ENCODE peak calls at places on chromosomes 5 and 9, in ten cellular contexts. L is PC-3, V is BE2C, B is tibial artery, O is iris pigment epithelial cell, A is nucleus accumbens, T is NCI-H774, N is T1000, J is fibroblast of pulmonary artery, W is cardiac fibroblast. S is an unnamed sample.

GRCh38 chr9:18237776-18238175 is 236.2 kb upstream of the ADAMTSL1 start:
- DNase-seq in N (no peak), L (no peak), J (no peak), B (no peak), W (no peak), V (no peak), A (no peak), O (no peak), T (no peak), S (no peak)

GRCh38 chr5:132457371-132458225 is 33.0 kb downstream of the IRF1 start:
- DNase-seq in N (no peak), T (no peak), B (peak; percentile 60), O (peak; percentile 88), V (no peak), A (no peak), W (peak; percentile 70), J (peak; percentile 71), L (no peak), S (peak; percentile 78)

GRCh38 chr9:129584136-129584535 is 36.8 kb downstream of the C9orf50 start:
- DNase-seq in B (peak; percentile 77), A (no peak), N (no peak), O (peak; percentile 84), V (peak; percentile 77), J (peak; percentile 92), T (peak; percentile 46), W (peak; percentile 91), L (peak; percentile 72), S (peak; percentile 87)

GRCh38 chr5:139271201-139272027 is 22.1 kb upstream of the MATR3 start:
- DNase-seq in N (no peak), V (no peak), L (peak; percentile 72), A (no peak), O (peak; percentile 90), T (peak; percentile 85), W (peak; percentile 93), J (peak; percentile 93), B (no peak), S (peak; percentile 82)

GRCh38 chr9:83322438-83322837 is 215.8 kb downstream of the FRMD3 start:
- DNase-seq in J (no peak), O (no peak), B (no peak), V (no peak), T (no peak), L (no peak), A (no peak), W (no peak), N (no peak), S (no peak)

GRCh38 chr5:124452389-124452788 is 294.1 kb downstream of the ZNF608 start:
- DNase-seq in O (no peak), V (no peak), J (no peak), W (no peak), A (no peak), L (no peak), T (no peak), N (no peak), B (no peak), S (no peak)

GRCh38 chr5:118293378-118293777 is 695.0 kb downstream of the DTWD2 start:
- DNase-seq in N (no peak), L (no peak), V (no peak), B (no peak), A (no peak), W (no peak), O (no peak), J (no peak), T (no peak), S (no peak)

GRCh38 chr5:1277781-1278180 is 17.1 kb downstream of the TERT start:
- DNase-seq in W (no peak), A (no peak), N (no peak), J (no peak), T (no peak), V (no peak), L (no peak), O (no peak), B (no peak), S (no peak)

GRCh38 chr5:95959051-95959963 is 2.3 kb downstream of the ELL2 start:
- DNase-seq in W (peak; percentile 39), L (no peak), J (peak; percentile 35), N (no peak), T (no peak), B (no peak), A (no peak), V (no peak), O (peak; percentile 38), S (peak; percentile 66)

GRCh38 chr5:42423285-42424152 is at the start of gene GHR:
- DNase-seq in J (peak; percentile 94), L (peak; percentile 94), O (peak; percentile 93), V (peak; percentile 84), N (peak; percentile 83), B (peak; percentile 89), A (peak; percentile 71), W (peak; percentile 93), T (peak; percentile 67), S (peak; percentile 96)

GRCh38 chr9:130186051-130186450 is 13.8 kb downstream of the NCS1 start:
- DNase-seq in J (no peak), A (no peak), N (no peak), V (no peak), L (no peak), B (no peak), W (no peak), T (no peak), O (no peak), S (peak; percentile 50)

S was measured in adipocyte.